ENCODE peak calls at places on chromosomes 13 and 19, in seven cellular contexts. V is HCT116; W is T-cell; Q is caudate nucleus; O is stimulated activated CD4-positive, alpha-beta T cell treated with anti-CD3 and anti-CD28 coated beads, Interleukin-4, amount 100 ng/mL, for 4 hours; E is choroid plexus epithelial cell; B is dermis blood vessel endothelial cell. U is an unnamed sample.
A peak's percentile ranks its signal among the peaks of the same experiment; 100 is the strongest.

GRCh38 chr19:16874250-16874977 is 14.4 kb upstream of the F2RL3 start:
- DNase-seq in V (no peak), W (no peak), Q (no peak), O (no peak), E (no peak), B (no peak), U (no peak)

GRCh38 chr19:33740811-33741396 is 55.8 kb upstream of the KCTD15 start:
- DNase-seq in V (no peak), W (no peak), Q (no peak), O (peak; percentile 14), E (peak; percentile 46), B (peak; percentile 63), U (no peak)

GRCh38 chr13:43804461-43805070 is 17.8 kb upstream of the ENOX1 start:
- DNase-seq in V (peak; percentile 55), W (no peak), Q (no peak), O (no peak), E (peak; percentile 84), B (peak; percentile 70), U (peak; percentile 37)

GRCh38 chr13:47100214-47100853 is 203.5 kb upstream of the HTR2A start:
- DNase-seq in V (no peak), W (no peak), Q (no peak), O (no peak), E (no peak), B (no peak), U (no peak)

GRCh38 chr19:34288381-34288780 is 34.0 kb downstream of the GARRE1 start:
- DNase-seq in V (no peak), W (no peak), Q (no peak), O (no peak), E (no peak), B (no peak), U (no peak)

GRCh38 chr13:99208845-99209527 is 8.3 kb downstream of the UBAC2 start:
- DNase-seq in V (no peak), W (no peak), Q (no peak), O (no peak), E (no peak), B (no peak), U (no peak)

GRCh38 chr13:26656919-26657318 is 99.4 kb downstream of the WASF3 start:
- DNase-seq in V (no peak), W (no peak), Q (no peak), O (no peak), E (peak; percentile 70), B (peak; percentile 36), U (no peak)

GRCh38 chr13:110777251-110777820 is 63.8 kb downstream of the ING1 start:
- DNase-seq in V (no peak), W (no peak), Q (no peak), O (no peak), E (no peak), B (no peak), U (no peak)

GRCh38 chr19:48480151-48480475 is 10.9 kb downstream of the CYTH2 start:
- DNase-seq in V (no peak), W (peak; percentile 43), Q (peak; percentile 66), O (peak; percentile 38), E (peak; percentile 48), B (peak; percentile 48), U (peak; percentile 74)

GRCh38 chr19:17749912-17750317 is 1.4 kb upstream of the FCHO1 start:
- DNase-seq in V (no peak), W (no peak), Q (no peak), O (peak; percentile 20), E (peak; percentile 22), B (peak; percentile 19), U (no peak)

GRCh38 chr13:66180806-66181205 is 1049.3 kb downstream of the PCDH9 start:
- DNase-seq in V (no peak), W (no peak), Q (no peak), O (no peak), E (peak; percentile 9), B (no peak), U (no peak)

GRCh38 chr13:100491164-100491847 is 97.3 kb downstream of the GGACT start:
- DNase-seq in V (no peak), W (no peak), Q (no peak), O (no peak), E (peak; percentile 90), B (peak; percentile 70), U (peak; percentile 58)

U was measured in cerebellum.